ENCODE peak calls at places on chromosome 22, in five cellular contexts. W, J, G, V and M are unnamed samples.

GRCh38 chr22:24592144-24592845 is 578 bp downstream of the LRRC75B start:
- DNase-seq in W (no peak), J (no peak), G (no peak), V (no peak), M (no peak)

GRCh38 chr22:18078329-18079041 is 695 bp downstream of the PEX26 start:
- DNase-seq in W (peak), J (no peak), G (peak), V (peak), M (peak)

GRCh38 chr22:25419247-25420113 is 145.0 kb upstream of the GRK3 start:
- DNase-seq in W (no peak), J (peak), G (no peak), V (peak), M (no peak)

GRCh38 chr22:37552560-37553163 is 7.6 kb upstream of the CDC42EP1 start:
- DNase-seq in W (peak), J (no peak), G (peak), V (no peak), M (no peak)

GRCh38 chr22:23530106-23530505 is 50.0 kb downstream of the IGLL1 start:
- DNase-seq in W (no peak), J (no peak), G (no peak), V (no peak), M (no peak)

GRCh38 chr22:38220163-38220562 is 18.4 kb downstream of the MAFF start:
- DNase-seq in W (no peak), J (no peak), G (no peak), V (no peak), M (no peak)

GRCh38 chr22:25643232-25644000 is 78.9 kb downstream of the GRK3 start:
- DNase-seq in W (no peak), J (peak), G (no peak), V (no peak), M (no peak)

GRCh38 chr22:32996702-32997101 is 61.5 kb downstream of the SYN3 start:
- DNase-seq in W (no peak), J (no peak), G (no peak), V (no peak), M (no peak)

GRCh38 chr22:48178536-48178935 is 1416.1 kb downstream of the TBC1D22A start:
- DNase-seq in W (no peak), J (no peak), G (no peak), V (no peak), M (no peak)

GRCh38 chr22:31739795-31740201 is 10.1 kb downstream of the PRR14L start:
- DNase-seq in W (no peak), J (no peak), G (no peak), V (no peak), M (no peak)

GRCh38 chr22:40215266-40215665 is 37.5 kb downstream of the TNRC6B start:
- DNase-seq in W (no peak), J (no peak), G (no peak), V (no peak), M (no peak)

GRCh38 chr22:50107529-50107928 is 17.7 kb downstream of the MOV10L1 start:
- DNase-seq in W (no peak), J (no peak), G (no peak), V (no peak), M (no peak)

GRCh38 chr22:44357962-44358553 is 45.3 kb upstream of the SHISAL1 start:
- DNase-seq in W (no peak), J (no peak), G (no peak), V (no peak), M (no peak)

GRCh38 chr22:44505796-44506354 is 7.8 kb upstream of the RTL6 start:
- DNase-seq in W (no peak), J (no peak), G (no peak), V (no peak), M (no peak)

GRCh38 chr22:17563936-17564391 is 666 bp downstream of the SLC25A18 start:
- DNase-seq in W (no peak), J (no peak), G (no peak), V (no peak), M (no peak)

GRCh38 chr22:19767427-19768380 is 7.1 kb downstream of the TBX1 start:
- DNase-seq in W (no peak), J (no peak), G (no peak), V (peak), M (no peak)

GRCh38 chr22:29343313-29343805 is 27.9 kb upstream of the RASL10A start:
- DNase-seq in W (peak), J (no peak), G (peak), V (no peak), M (no peak)

GRCh38 chr22:36439481-36440271 is 41.8 kb downstream of the TXN2 start:
- DNase-seq in W (peak), J (no peak), G (peak), V (peak), M (peak)

GRCh38 chr22:36442506-36443197 is 38.8 kb downstream of the TXN2 start:
- DNase-seq in W (no peak), J (no peak), G (no peak), V (no peak), M (no peak)

GRCh38 chr22:36445158-36445668 is 36.2 kb downstream of the TXN2 start:
- DNase-seq in W (no peak), J (no peak), G (no peak), V (peak), M (no peak)

GRCh38 chr22:36440429-36441002 is 40.9 kb downstream of the TXN2 start:
- DNase-seq in W (no peak), J (no peak), G (no peak), V (no peak), M (no peak)

GRCh38 chr22:36443198-36443770 is 38.2 kb downstream of the TXN2 start:
- DNase-seq in W (no peak), J (no peak), G (no peak), V (no peak), M (no peak)
- TF ChIP-seq FOXM1 in W (no peak), J (no peak), G (no peak), V (no peak), M (no peak)

DNA sequence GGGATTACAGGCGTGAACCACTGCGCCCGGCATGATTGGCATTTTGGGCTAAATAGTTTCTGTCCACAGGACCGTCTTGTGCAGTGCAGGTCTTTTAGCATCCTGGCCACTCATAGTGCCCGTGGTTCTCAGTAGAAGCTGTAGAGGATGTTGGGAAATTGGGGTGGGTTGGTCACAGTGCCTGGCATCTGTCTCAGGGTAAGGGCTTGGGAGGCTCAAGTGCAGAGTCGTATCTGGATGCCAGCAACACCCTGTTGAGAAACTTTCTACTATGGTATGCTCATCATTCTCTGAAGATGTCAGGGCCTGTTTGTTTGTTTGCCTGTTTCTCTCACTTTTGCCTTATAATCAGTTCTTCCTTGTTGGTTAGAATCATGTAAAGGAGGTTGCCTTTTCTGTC is 21.9 kb downstream of the UBE2L3 start:
- DNase-seq in W (no peak), J (no peak), G (no peak), V (no peak), M (no peak)
- TF ChIP-seq FOXM1 in W (no peak), J (no peak), G (no peak), V (no peak), M (no peak)

DNA sequence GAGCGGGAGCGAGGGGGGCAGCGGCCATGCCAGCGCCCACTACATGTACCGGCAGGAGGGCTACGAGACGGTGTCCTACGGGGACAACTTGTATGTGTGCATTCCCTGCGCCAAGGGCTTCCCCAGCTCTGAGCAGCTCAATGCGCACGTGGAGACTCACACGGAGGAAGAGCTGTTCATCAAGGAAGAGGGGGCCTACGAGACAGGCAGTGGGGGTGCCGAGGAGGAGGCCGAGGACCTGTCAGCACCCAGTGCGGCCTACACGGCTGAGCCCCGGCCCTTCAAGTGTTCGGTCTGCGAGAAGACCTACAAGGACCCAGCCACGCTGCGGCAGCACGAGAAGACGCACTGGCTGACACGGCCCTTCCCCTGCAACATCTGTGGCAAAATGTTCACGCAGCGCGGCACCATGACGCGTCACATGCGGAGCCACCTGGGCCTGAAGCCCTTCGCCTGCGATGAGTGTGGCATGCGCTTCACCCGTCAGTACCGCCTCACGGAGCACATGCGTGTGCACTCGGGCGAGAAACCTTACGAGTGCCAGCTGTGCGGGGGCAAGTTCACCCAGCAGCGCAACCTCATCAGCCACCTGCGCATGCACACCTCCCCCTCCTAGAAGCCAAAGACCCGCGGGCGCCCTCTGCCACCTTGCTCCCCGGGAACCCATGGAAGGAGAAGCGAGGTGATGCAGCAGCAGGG is 20.9 kb upstream of the TMEM191C start:
- DNase-seq in W (no peak), J (no peak), G (no peak), V (no peak), M (no peak)
- TF ChIP-seq FOXM1 in W (no peak), J (no peak), G (no peak), V (no peak), M (no peak)

DNA sequence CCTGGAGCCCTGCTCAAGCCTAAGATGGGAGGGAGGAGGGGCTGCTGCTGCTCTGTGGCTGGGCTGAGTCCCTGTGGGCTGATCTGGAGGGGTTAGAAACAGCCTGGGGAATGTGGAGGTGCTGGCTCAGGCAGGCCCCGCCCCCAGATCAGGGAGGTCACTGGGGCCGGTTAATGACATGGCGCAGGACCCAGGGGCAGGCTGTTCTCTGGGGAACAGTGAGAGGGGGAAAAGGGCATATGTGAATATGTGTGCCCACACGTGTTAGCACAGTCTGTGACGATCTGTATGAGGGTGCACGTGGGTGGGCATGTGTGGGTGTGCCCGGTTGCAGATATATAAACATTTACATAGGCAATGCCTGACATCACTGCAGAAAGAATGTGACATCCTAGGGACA is 143.5 kb downstream of the MIAT start:
- DNase-seq in W (peak), J (no peak), G (peak), V (no peak), M (no peak)
- TF ChIP-seq FOXM1 in W (no peak), J (no peak), G (no peak), V (no peak), M (no peak)

GRCh38 chr22:28174509-28174908 is 255.5 kb upstream of the PITPNB start:
- DNase-seq in W (no peak), J (no peak), G (no peak), V (no peak), M (no peak)

GRCh38 chr22:28171713-28172112 is 252.7 kb upstream of the PITPNB start:
- DNase-seq in W (no peak), J (no peak), G (no peak), V (no peak), M (no peak)

GRCh38 chr22:28175730-28176492 is 256.9 kb upstream of the PITPNB start:
- DNase-seq in W (no peak), J (no peak), G (no peak), V (no peak), M (no peak)

GRCh38 chr22:28171135-28171534 is 252.1 kb upstream of the PITPNB start:
- DNase-seq in W (no peak), J (no peak), G (no peak), V (no peak), M (no peak)

GRCh38 chr22:28172948-28173360 is 253.9 kb upstream of the PITPNB start:
- DNase-seq in W (peak), J (no peak), G (no peak), V (no peak), M (no peak)
- TF ChIP-seq FOXM1 in W (no peak), J (no peak), G (no peak), V (no peak), M (no peak)

DNA sequence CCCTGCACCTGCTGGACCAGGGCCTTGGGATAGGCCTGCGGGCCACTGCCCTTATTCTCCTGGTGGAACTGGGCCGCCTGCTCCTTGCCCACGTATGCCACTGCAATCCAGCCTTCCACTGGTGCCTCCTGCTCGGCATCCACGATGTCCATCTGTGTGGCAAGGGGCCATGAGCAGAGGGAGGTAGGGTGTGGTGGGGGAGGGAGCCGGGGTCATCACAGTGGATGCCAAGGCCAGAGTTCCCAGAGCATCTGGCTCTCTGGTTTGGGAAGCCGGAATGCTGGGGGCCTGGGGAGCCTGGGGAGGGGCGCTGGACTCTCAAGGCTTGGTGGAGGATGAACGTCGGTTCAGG is 627 bp downstream of the RNF215 start:
- DNase-seq in W (no peak), J (no peak), G (no peak), V (no peak), M (no peak)
- TF ChIP-seq FOXM1 in W (no peak), J (no peak), G (no peak), V (no peak), M (no peak)

GRCh38 chr22:27717094-27717493 is 84.5 kb downstream of the MN1 start:
- DNase-seq in W (no peak), J (no peak), G (no peak), V (no peak), M (no peak)

GRCh38 chr22:27719033-27719341 is 82.6 kb downstream of the MN1 start:
- DNase-seq in W (no peak), J (no peak), G (no peak), V (no peak), M (no peak)

GRCh38 chr22:27716074-27716473 is 85.5 kb downstream of the MN1 start:
- DNase-seq in W (no peak), J (no peak), G (no peak), V (no peak), M (no peak)

GRCh38 chr22:27719535-27720227 is 81.9 kb downstream of the MN1 start:
- DNase-seq in W (no peak), J (no peak), G (peak), V (peak), M (peak)

GRCh38 chr22:27718186-27719032 is 83.1 kb downstream of the MN1 start:
- DNase-seq in W (peak), J (no peak), G (peak), V (peak), M (peak)
- TF ChIP-seq FOXM1 in W (no peak), J (no peak), G (no peak), V (no peak), M (no peak)

GRCh38 chr22:46287873-46288751 is 8.6 kb upstream of the GTSE1 start:
- DNase-seq in W (no peak), J (peak), G (no peak), V (no peak), M (no peak)
- TF ChIP-seq FOXM1 in W (no peak), J (no peak), G (no peak), V (no peak), M (no peak)

DNA sequence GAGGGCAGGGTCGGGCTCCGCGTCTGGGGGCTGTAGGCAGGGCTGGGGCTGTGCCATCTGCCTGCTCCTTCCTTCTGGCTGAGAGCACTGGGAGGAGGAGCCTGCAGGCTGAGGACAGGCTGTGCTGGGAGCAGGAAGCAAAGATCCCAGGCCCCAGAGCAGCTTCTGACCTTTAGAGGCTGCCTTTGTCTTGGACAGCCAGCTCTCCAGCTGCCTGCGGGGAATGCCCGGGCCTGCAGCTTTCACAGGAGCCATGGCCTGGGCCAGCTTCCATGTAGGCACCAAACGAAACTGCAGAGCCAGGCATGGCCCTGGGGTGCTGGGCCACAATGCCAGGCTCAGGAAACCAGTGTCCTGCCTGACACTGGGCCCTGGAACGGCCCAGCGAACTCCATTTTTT is 67.8 kb downstream of the MCM5 start:
- DNase-seq in W (peak), J (no peak), G (no peak), V (no peak), M (no peak)
- TF ChIP-seq FOXM1 in W (no peak), J (no peak), G (no peak), V (no peak), M (no peak)